ENCODE peak calls at places on chromosomes 1 and 21, in nine cellular contexts. N, D, H, B, U, X, M, Y and O are unnamed samples.

GRCh38 chr1:158076461-158076860 is 83.0 kb downstream of the KIRREL1 start:
- DNase-seq in Y (no peak), M (peak; percentile 12), H (no peak), U (no peak), X (no peak), D (no peak), N (no peak), B (no peak), O (no peak)

GRCh38 chr1:19435181-19435580 is 50.2 kb downstream of the CAPZB start:
- DNase-seq in X (no peak), M (peak; percentile 81), Y (no peak), H (peak; percentile 85), B (no peak), D (no peak), N (no peak), U (no peak), O (peak; percentile 64)

GRCh38 chr1:46735708-46736324 is 16.9 kb upstream of the EFCAB14 start:
- DNase-seq in N (peak; percentile 65), D (no peak), X (no peak), Y (peak; percentile 86), B (no peak), H (peak; percentile 72), M (peak; percentile 60), U (peak; percentile 86), O (peak; percentile 64)

GRCh38 chr21:43306911-43307676 is 119.8 kb downstream of the SIK1 start:
- DNase-seq in H (peak; percentile 61), M (peak; percentile 28), X (peak; percentile 72), U (no peak), N (peak; percentile 88), Y (no peak), B (peak; percentile 76), D (peak; percentile 61), O (no peak)

GRCh38 chr21:15549671-15550070 is 180.1 kb upstream of the USP25 start:
- DNase-seq in M (peak; percentile 5), X (no peak), B (no peak), D (no peak), H (peak; percentile 46), U (peak; percentile 96), N (peak; percentile 42), Y (peak; percentile 67), O (peak; percentile 8)

GRCh38 chr1:31591425-31592093 is 15.2 kb downstream of the TINAGL1 start:
- DNase-seq in U (no peak), B (no peak), H (peak; percentile 48), D (no peak), Y (no peak), M (no peak), X (no peak), N (peak; percentile 77), O (peak; percentile 79)

GRCh38 chr1:172745014-172745413 is 86.1 kb downstream of the FASLG start:
- DNase-seq in N (peak; percentile 41), B (no peak), H (peak; percentile 84), U (peak; percentile 78), M (peak; percentile 89), D (no peak), Y (peak; percentile 77), X (no peak), O (peak; percentile 70)

GRCh38 chr1:65027699-65028358 is 61.5 kb upstream of the JAK1 start:
- DNase-seq in B (peak; percentile 84), M (no peak), Y (no peak), N (no peak), D (peak; percentile 78), U (no peak), X (no peak), H (peak; percentile 13), O (no peak)

GRCh38 chr1:56334027-56334426 is 245.3 kb downstream of the PLPP3 start:
- DNase-seq in N (no peak), Y (no peak), X (no peak), H (no peak), D (no peak), U (no peak), B (no peak), M (no peak), O (no peak)

GRCh38 chr21:45192332-45192731 is 95.4 kb downstream of the POFUT2 start:
- DNase-seq in X (no peak), U (peak; percentile 41), N (no peak), B (no peak), M (no peak), H (no peak), Y (peak; percentile 47), D (no peak), O (no peak)
- H3K36me3 ChIP-seq in X (peaks cover 32% of the 10 kb centered on the region), U (no peaks in the 10 kb centered on the region), N (peaks cover 36% of the 10 kb centered on the region), B (peaks cover 69% of the 10 kb centered on the region), M (peaks cover 33% of the 10 kb centered on the region), H (peaks cover 69% of the 10 kb centered on the region), Y (no peaks in the 10 kb centered on the region), D (peaks cover 18% of the 10 kb centered on the region), O (peaks cover 4% of the 10 kb centered on the region)

DNA sequence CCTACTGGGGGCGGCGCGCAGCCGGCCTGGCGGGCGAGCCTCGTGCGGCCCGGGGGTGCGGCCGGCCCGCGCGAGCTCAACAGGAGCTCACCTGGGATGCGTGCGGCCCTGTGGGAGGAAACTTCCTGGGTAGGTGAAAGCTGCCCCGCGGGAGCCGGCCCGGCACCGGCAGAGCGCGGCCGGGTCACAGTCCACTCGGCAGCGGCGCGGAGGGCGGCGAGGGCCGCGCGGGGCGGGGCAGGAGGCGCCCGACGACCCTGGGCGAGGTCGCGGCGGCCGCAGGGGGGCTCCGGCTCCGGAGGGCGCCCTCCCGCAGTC is 377 bp downstream of the EPS15 start:
- DNase-seq in N (no peak), Y (no peak), U (no peak), M (peak; percentile 13), X (peak; percentile 71), D (peak; percentile 77), B (peak; percentile 76), H (peak; percentile 73), O (no peak)
- H3K4me1 ChIP-seq in N (peaks cover 6% of the 10 kb centered on the region), Y (peaks cover 11% of the 10 kb centered on the region), U (peaks cover 3% of the 10 kb centered on the region), M (peaks cover 9% of the 10 kb centered on the region), X (peaks cover 52% of the 10 kb centered on the region), D (peaks cover 40% of the 10 kb centered on the region), B (peaks cover 40% of the 10 kb centered on the region), H (peaks cover 50% of the 10 kb centered on the region), O (peaks cover 35% of the 10 kb centered on the region)

DNA sequence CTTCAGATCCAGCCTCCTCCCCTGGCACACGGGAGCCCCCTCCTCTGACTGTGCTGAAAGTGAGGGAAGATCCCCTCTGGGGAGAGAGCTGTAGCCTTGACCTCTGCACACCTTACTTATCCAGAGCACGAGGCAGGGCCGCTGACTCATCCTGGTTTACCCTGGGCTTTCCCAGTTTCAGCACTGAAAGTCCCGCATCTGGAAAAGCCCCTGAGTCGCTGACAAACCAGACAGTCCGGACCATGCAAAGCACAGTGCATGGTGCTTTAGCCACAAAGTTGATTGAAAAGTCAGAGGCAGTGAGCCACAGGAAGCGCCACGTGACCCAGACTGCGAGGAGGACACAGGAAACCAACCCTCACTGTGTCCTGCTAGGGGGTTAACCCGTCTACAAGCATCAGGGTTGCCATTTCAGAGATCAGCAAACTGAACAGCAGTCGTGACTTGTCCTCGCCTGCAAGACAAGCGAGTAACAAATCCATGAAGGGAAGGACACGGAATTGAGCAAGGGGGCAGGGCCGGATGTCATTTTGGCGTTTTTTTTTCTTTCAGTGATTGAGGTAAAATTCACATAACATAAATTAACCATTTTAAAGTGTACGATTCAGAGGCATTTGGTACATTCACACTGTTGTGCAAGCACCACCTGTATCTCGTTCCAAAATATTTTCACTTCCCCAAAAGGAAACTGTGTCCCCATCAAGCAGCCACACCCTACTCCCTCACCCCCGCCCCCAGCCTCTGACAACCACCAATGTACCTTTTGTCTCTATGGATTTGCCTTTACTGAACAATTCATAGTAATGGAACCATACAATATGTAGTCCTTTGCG is 19.9 kb upstream of the IFNGR2 start:
- DNase-seq in U (no peak), H (peak; percentile 88), Y (peak; percentile 20), N (peak; percentile 62), D (peak; percentile 80), M (peak; percentile 94), X (peak; percentile 79), B (peak; percentile 68), O (no peak)
- H3K27ac ChIP-seq in U (no peak overlapping the region), H (peak overlapping the region; percentile 49), Y (no peak overlapping the region), N (peak overlapping the region; percentile 42), D (peak overlapping the region; percentile 97), M (no peak overlapping the region), X (peak overlapping the region; percentile 83), B (peak overlapping the region; percentile 58), O (no peak overlapping the region)

GRCh38 chr21:44850208-44850800 is 23.2 kb downstream of the PTTG1IP start:
- DNase-seq in Y (no peak), H (no peak), D (no peak), M (no peak), N (no peak), B (no peak), U (no peak), X (peak; percentile 57), O (no peak)
- H3K36me3 ChIP-seq in Y (peaks cover 34% of the 10 kb centered on the region), H (peaks cover 54% of the 10 kb centered on the region), D (peaks cover 73% of the 10 kb centered on the region), M (peaks cover 47% of the 10 kb centered on the region), N (peaks cover 58% of the 10 kb centered on the region), B (peaks cover 77% of the 10 kb centered on the region), U (peaks cover 14% of the 10 kb centered on the region), X (peaks cover 64% of the 10 kb centered on the region), O (peaks cover 60% of the 10 kb centered on the region)

DNA sequence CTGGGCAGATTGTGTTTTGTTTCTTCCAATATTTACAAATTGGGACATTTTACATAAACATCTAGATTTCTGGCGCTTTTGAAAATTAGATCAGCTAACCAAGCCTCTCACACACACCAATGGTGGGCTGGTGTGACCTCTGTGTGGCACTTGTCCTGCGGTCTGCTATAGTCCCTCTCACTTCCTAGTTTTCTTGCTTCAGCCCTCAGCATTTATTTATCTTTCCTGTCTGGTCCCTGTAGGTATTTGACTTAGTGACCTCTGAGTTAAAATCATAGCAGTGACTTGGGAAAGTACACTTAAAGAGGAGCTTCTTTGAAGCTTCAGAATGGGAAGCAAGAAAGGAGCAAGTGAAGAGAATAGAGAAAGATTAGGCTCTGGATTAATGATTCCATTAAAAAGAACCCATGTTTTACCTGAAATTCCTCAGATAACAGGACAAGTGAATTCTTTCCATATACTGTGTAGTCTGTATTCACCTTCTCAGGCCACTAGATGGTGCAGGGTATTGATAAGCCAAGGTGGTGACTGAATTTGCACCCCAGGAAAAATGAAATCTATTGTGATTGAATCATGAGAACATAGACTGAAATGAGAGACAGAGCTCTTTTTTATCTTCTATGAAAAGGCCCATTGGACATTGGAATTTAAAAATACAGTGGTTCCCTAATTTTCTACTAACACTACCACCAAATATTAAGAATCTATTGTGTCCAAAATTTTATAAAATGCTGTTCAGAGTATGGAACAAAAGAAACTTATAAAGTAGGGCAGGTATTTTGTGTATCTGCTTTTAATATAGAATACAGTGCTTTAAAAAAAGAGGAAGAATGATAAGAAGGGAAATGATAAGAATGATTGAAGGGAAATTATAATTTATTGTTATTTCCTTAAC is 7.1 kb upstream of the DIPK1A start:
- DNase-seq in B (no peak), X (no peak), N (no peak), Y (peak; percentile 57), D (no peak), M (no peak), H (peak; percentile 40), U (peak; percentile 55), O (peak; percentile 45)
- H3K4me1 ChIP-seq in B (no peaks in the 10 kb centered on the region), X (peaks cover 12% of the 10 kb centered on the region), N (no peaks in the 10 kb centered on the region), Y (peaks cover 13% of the 10 kb centered on the region), D (peaks cover 11% of the 10 kb centered on the region), M (peaks cover 1% of the 10 kb centered on the region), H (no peaks in the 10 kb centered on the region), U (peaks cover 8% of the 10 kb centered on the region), O (peaks cover 15% of the 10 kb centered on the region)